ENCODE peak calls at places on chromosomes 2 and 18, in seven cellular contexts. A is A549, B is AG10803, Z is K562, W is stomach, Y is tibial artery, I is kidney. H is an unnamed sample.

GRCh38 chr2:56133931-56134629 is 49.7 kb upstream of the CCDC85A start:
- DNase-seq in Y (no peak), W (no peak), I (no peak), A (no peak), Z (peak; percentile 20), B (no peak), H (no peak)

GRCh38 chr2:97749611-97750010 is 36.2 kb downstream of the ZAP70 start:
- DNase-seq in A (no peak), I (no peak), W (no peak), Y (no peak), B (no peak), Z (no peak), H (no peak)

GRCh38 chr2:238143239-238143951 is 4.9 kb downstream of the KLHL30 start:
- DNase-seq in Z (no peak), W (no peak), I (no peak), B (peak; percentile 87), A (peak; percentile 44), Y (peak; percentile 89), H (no peak)

GRCh38 chr2:143205106-143205764 is 76.0 kb downstream of the ARHGAP15 start:
- DNase-seq in A (peak; percentile 4), W (no peak), I (no peak), Z (no peak), Y (no peak), B (peak; percentile 12), H (no peak)

GRCh38 chr2:149164296-149164695 is 125.8 kb downstream of the LYPD6B start:
- DNase-seq in Y (no peak), W (no peak), I (no peak), B (peak; percentile 11), Z (no peak), A (no peak), H (no peak)

GRCh38 chr2:10763461-10763800 is 42.0 kb downstream of the ATP6V1C2 start:
- DNase-seq in A (no peak), W (no peak), I (no peak), B (no peak), Z (no peak), Y (no peak), H (no peak)

GRCh38 chr18:63316612-63317555 is 2.7 kb downstream of the BCL2 start:
- DNase-seq in Y (no peak), A (no peak), I (no peak), B (no peak), Z (no peak), W (no peak), H (no peak)

GRCh38 chr2:67867735-67868134 is 195.1 kb downstream of the C1D start:
- DNase-seq in A (no peak), Y (no peak), B (peak; percentile 22), I (no peak), W (no peak), Z (no peak), H (no peak)

GRCh38 chr2:236022128-236022527 is 146.1 kb downstream of the GBX2 start:
- DNase-seq in W (no peak), Z (no peak), Y (no peak), I (no peak), A (no peak), B (no peak), H (no peak)

GRCh38 chr2:42457011-42457410 is 36.8 kb downstream of the KCNG3 start:
- DNase-seq in A (peak; percentile 22), Z (no peak), B (no peak), I (no peak), Y (no peak), W (no peak), H (no peak)
- TF ChIP-seq CTCF in A (no peak), Z (peak; percentile 7), B (no peak), I (no peak), Y (no peak), W (no peak), H (no peak)

GRCh38 chr2:231791107-231791506 is 4.9 kb downstream of the COPS7B start:
- DNase-seq in I (no peak), B (no peak), Z (no peak), Y (no peak), W (peak; percentile 53), A (no peak), H (no peak)
- TF ChIP-seq CTCF in I (no peak), B (no peak), Z (no peak), Y (no peak), W (no peak), A (no peak), H (no peak)

GRCh38 chr2:23760746-23761145 is 166.2 kb downstream of the ATAD2B start:
- DNase-seq in Y (no peak), W (no peak), A (peak; percentile 63), B (peak; percentile 71), I (no peak), Z (no peak), H (no peak)
- TF ChIP-seq CTCF in Y (peak; percentile 46), W (no peak), A (peak; percentile 60), B (peak; percentile 52), I (no peak), Z (no peak), H (no peak)

GRCh38 chr2:44273596-44273995 is 1.7 kb upstream of the SLC3A1 start:
- DNase-seq in Y (no peak), B (peak; percentile 27), A (no peak), Z (no peak), W (no peak), I (no peak), H (no peak)
- TF ChIP-seq CTCF in Y (no peak), B (no peak), A (no peak), Z (no peak), W (no peak), I (no peak), H (no peak)